ENCODE peak calls at places on chromosome 12, in five cellular contexts. N is A549, U is body of pancreas, H is IMR-90, M is colonic mucosa. G is an unnamed sample.

GRCh38 chr12:124233041-124233836 is 61.7 kb upstream of the RFLNA start:
- DNase-seq in N (no peak), U (no peak), H (peak), M (no peak), G (peak)

GRCh38 chr12:12881495-12881894 is 9.9 kb upstream of the GPRC5A start:
- DNase-seq in N (no peak), U (no peak), H (peak), M (peak), G (no peak)

GRCh38 chr12:104377507-104377812 is 73.9 kb downstream of the EID3 start:
- DNase-seq in N (no peak), U (no peak), H (no peak), M (no peak), G (no peak)

GRCh38 chr12:66269757-66270383 is 32.4 kb upstream of the HELB start:
- DNase-seq in N (peak), U (no peak), H (peak), M (no peak), G (no peak)

GRCh38 chr12:2959508-2960431 is 573 bp downstream of the TEAD4 start:
- DNase-seq in N (peak), U (peak), H (peak), M (peak), G (no peak)

GRCh38 chr12:82648510-82648909 is 38.2 kb upstream of the TMTC2 start:
- DNase-seq in N (no peak), U (no peak), H (no peak), M (no peak), G (no peak)

GRCh38 chr12:132407525-132407924 is 78.1 kb upstream of the GALNT9 start:
- DNase-seq in N (no peak), U (no peak), H (no peak), M (no peak), G (no peak)

GRCh38 chr12:50842637-50843493 is at the start of gene TMPRSS12:
- DNase-seq in N (no peak), U (peak), H (no peak), M (peak), G (no peak)

GRCh38 chr12:109027767-109028166 is 6.9 kb upstream of the SVOP start:
- DNase-seq in N (no peak), U (no peak), H (peak), M (no peak), G (no peak)

GRCh38 chr12:108180255-108181094 is 51.4 kb downstream of the WSCD2 start:
- DNase-seq in N (no peak), U (no peak), H (no peak), M (no peak), G (no peak)

GRCh38 chr12:38332814-38333213 is 16.2 kb downstream of the ALG10B start:
- DNase-seq in N (no peak), U (no peak), H (no peak), M (no peak), G (no peak)

GRCh38 chr12:132353811-132354210 is 24.4 kb upstream of the GALNT9 start:
- DNase-seq in N (no peak), U (no peak), H (no peak), M (no peak), G (no peak)

GRCh38 chr12:69570545-69571399 is 14.5 kb upstream of the CCT2 start:
- DNase-seq in N (peak), U (peak), H (peak), M (peak), G (no peak)

GRCh38 chr12:32293808-32294419 is 105.4 kb upstream of the FGD4 start:
- DNase-seq in N (no peak), U (no peak), H (no peak), M (no peak), G (no peak)

GRCh38 chr12:59708059-59708458 is 112.2 kb downstream of the SLC16A7 start:
- DNase-seq in N (no peak), U (no peak), H (peak), M (no peak), G (peak)

GRCh38 chr12:56803750-56804149 is 40.6 kb downstream of the HSD17B6 start:
- DNase-seq in N (no peak), U (no peak), H (no peak), M (no peak), G (no peak)

GRCh38 chr12:56805282-56805855 is 42.2 kb downstream of the HSD17B6 start:
- DNase-seq in N (no peak), U (no peak), H (no peak), M (no peak), G (no peak)

GRCh38 chr12:56804169-56804568 is 41.0 kb downstream of the HSD17B6 start:
- DNase-seq in N (no peak), U (no peak), H (no peak), M (no peak), G (no peak)

GRCh38 chr12:56806303-56806702 is 43.2 kb downstream of the HSD17B6 start:
- DNase-seq in N (no peak), U (no peak), H (no peak), M (no peak), G (no peak)

DNA sequence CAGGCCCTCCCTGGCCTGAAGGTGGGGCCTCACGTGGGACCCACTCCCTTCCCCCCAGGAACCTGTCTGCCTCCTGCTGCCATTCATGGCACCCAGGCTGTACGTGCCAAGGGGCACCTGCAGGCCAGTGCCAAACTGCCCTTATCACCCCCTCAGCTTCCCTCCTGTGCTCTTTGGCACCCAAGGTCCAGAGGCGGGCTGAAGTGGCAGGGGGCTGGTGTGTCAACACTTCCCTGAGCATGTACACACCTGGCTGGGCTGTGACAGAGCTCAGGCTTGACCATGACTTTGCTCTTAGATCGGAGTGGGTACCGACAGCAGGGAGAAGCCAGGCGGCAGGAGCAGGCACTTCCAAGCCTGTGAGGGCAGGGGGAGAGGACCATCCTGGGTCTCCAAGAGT is 41.6 kb downstream of the HSD17B6 start:
- DNase-seq in N (no peak), U (no peak), H (no peak), M (no peak), G (no peak)
- H3K4me3 ChIP-seq in N (no peak), U (no peak), H (no peak), M (no peak), G (no peak)

GRCh38 chr12:88960213-88960878 is 380.1 kb upstream of the KITLG start:
- DNase-seq in N (no peak), U (no peak), H (peak), M (no peak), G (peak)
- TF ChIP-seq CTCF in N (no peak), U (no peak), H (no peak), M (no peak), G (no peak)

GRCh38 chr12:53978477-53979356 is 4.0 kb upstream of the HOTAIR start:
- DNase-seq in N (no peak), U (no peak), H (no peak), M (peak), G (peak)
- H3K4me3 ChIP-seq in N (no peak), U (no peak), H (no peak), M (no peak), G (no peak)

DNA sequence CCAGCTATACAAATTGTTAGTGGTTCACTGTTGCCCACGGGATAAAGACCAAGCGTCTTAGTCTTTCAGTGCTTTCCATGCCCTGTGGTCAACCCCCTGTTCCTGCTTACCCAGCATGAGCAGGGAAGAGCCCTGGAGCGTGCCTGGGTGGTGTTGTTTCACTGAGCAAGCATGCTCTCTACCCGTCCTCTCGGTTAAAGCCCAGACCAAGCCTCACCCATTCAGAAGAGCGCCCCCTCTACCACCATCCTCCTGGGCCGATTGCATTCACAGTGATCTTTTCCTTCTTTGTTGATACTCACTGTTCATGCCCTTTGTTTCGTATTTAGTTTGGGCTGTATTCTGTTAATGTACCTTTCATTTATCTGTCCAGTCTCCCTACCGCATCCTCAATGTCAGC is 25.1 kb downstream of the DYRK4 start:
- DNase-seq in N (no peak), U (no peak), H (no peak), M (no peak), G (no peak)
- TF ChIP-seq CTCF in N (no peak), U (no peak), H (no peak), M (no peak), G (no peak)

GRCh38 chr12:127327986-127328385 is 939.0 kb upstream of the TMEM132C start:
- DNase-seq in N (no peak), U (no peak), H (no peak), M (no peak), G (no peak)

GRCh38 chr12:127328867-127329266 is 938.1 kb upstream of the TMEM132C start:
- DNase-seq in N (no peak), U (no peak), H (no peak), M (no peak), G (no peak)

DNA sequence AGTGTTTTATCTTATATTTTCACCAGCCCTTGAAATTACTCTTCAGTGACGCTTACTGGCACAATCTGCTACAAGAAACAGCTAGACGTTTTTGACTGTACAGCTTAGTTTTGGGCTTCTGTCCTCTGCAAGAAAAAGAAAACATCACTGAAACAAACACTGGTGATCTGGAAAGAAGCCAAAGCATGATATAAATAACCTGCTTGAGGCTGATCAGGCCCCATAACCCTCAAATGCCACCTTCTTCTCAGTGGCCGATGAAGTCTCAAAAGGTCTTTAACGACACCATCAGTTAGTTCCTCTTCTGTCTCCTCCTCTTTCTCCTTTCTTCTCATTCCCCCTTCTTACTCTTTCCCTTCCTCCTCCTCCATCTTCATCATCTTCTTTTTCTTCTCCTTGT is 942.3 kb upstream of the TMEM132C start:
- DNase-seq in N (no peak), U (no peak), H (no peak), M (no peak), G (no peak)
- H3K4me3 ChIP-seq in N (no peak), U (no peak), H (no peak), M (no peak), G (no peak)

DNA sequence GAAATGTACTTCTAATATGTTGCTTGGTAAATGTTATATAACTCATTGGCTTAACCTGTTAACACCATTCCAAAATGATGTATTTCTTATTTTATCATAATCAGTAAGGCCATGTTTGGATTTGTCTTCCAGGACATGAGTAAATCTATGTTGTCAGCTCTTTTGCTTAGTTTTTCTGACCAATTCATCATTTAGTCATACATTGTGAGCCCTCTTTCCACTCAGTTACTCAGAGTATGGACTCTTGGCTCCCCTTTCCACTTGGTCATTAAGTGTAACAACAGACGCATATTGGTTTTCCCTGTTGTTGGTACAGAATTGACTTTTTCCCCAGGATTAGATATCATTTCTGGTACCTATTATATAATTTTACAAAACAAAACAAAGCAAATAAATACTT is 9.0 kb upstream of the CLEC4D start:
- DNase-seq in N (no peak), U (no peak), H (no peak), M (no peak), G (no peak)
- TF ChIP-seq CTCF in N (no peak), U (no peak), H (no peak), M (no peak), G (no peak)

GRCh38 chr12:6631549-6631961 is 4.2 kb downstream of the LPAR5 start:
- DNase-seq in N (no peak), U (no peak), H (no peak), M (peak), G (no peak)
- H3K4me3 ChIP-seq in N (no peak), U (no peak), H (no peak), M (no peak), G (no peak)

G was measured in BJ.